ENCODE peak calls at places on chromosomes 6 and 20, in ten cellular contexts. X, F, Z, K, H, W, N, L, G and S are unnamed samples.

GRCh38 chr6:71419954-71420692 is 131.5 kb downstream of the OGFRL1 start:
- DNase-seq in X (no peak), F (no peak), Z (no peak), K (peak), H (peak), W (no peak), N (peak), L (peak), G (peak), S (peak)

GRCh38 chr6:105991561-105992314 is 94.4 kb upstream of the PRDM1 start:
- DNase-seq in X (no peak), F (no peak), Z (no peak), K (peak), H (peak), W (peak), N (peak), L (peak), G (no peak), S (no peak)

GRCh38 chr20:23087587-23088275 is 1.6 kb upstream of the CD93 start:
- DNase-seq in X (no peak), F (no peak), Z (no peak), K (no peak), H (no peak), W (no peak), N (no peak), L (no peak), G (no peak), S (no peak)

GRCh38 chr6:41428995-41429417 is 93.6 kb downstream of the NCR2 start:
- DNase-seq in X (peak), F (peak), Z (peak), K (peak), H (no peak), W (no peak), N (no peak), L (peak), G (no peak), S (peak)

GRCh38 chr6:136761227-136761922 is 30.9 kb downstream of the MAP3K5 start:
- DNase-seq in X (peak), F (no peak), Z (peak), K (peak), H (no peak), W (no peak), N (no peak), L (peak), G (no peak), S (peak)

GRCh38 chr20:56716806-56717205 is 87.7 kb downstream of the TFAP2C start:
- DNase-seq in X (no peak), F (no peak), Z (no peak), K (no peak), H (no peak), W (no peak), N (no peak), L (no peak), G (no peak), S (no peak)

GRCh38 chr20:46695888-46696287 is 6.6 kb upstream of the TP53RK start:
- DNase-seq in X (peak), F (peak), Z (peak), K (peak), H (no peak), W (no peak), N (no peak), L (peak), G (no peak), S (peak)

GRCh38 chr20:57048027-57048869 is 218.2 kb downstream of the BMP7 start:
- DNase-seq in X (peak), F (no peak), Z (no peak), K (peak), H (no peak), W (no peak), N (peak), L (peak), G (no peak), S (peak)

GRCh38 chr20:48875914-48876240 is 45.6 kb upstream of the ARFGEF2 start:
- DNase-seq in X (no peak), F (no peak), Z (peak), K (peak), H (no peak), W (no peak), N (no peak), L (peak), G (no peak), S (peak)

DNA sequence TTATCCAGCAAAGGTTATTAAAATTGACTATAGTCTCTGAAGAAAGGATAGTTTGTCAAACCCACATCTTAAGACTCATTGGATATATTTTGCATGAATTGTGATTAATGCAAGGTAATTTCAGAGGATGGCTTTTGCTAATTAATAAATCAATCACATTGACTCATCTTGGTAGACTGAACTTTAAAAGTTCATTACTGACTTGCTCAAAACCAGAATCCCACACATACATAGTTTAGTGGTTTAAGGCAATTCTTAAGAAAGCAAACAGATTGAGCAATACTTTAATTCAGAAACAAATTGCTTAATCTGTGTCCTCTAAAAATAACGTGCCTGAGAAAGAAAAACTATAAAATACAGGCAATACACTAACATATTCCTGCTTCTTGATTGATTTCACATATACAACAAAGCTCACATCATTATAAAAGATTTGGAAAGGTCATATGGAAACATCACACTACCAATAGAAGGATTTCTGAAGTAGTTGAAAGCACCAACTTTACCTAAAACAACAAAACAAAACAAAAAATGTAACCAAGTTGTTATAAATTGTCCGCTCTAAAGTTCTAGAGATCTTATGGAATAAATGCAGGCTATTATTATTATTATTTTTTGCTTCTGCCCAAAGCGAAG is 63.1 kb upstream of the ZNF217 start:
- DNase-seq in X (peak), F (peak), Z (peak), K (peak), H (no peak), W (no peak), N (no peak), L (peak), G (no peak), S (peak)
- TF ChIP-seq CTCF in X (no peak), F (no peak), Z (no peak), K (no peak), H (no peak), W (no peak), N (no peak), L (no peak), G (no peak), S (no peak)

DNA sequence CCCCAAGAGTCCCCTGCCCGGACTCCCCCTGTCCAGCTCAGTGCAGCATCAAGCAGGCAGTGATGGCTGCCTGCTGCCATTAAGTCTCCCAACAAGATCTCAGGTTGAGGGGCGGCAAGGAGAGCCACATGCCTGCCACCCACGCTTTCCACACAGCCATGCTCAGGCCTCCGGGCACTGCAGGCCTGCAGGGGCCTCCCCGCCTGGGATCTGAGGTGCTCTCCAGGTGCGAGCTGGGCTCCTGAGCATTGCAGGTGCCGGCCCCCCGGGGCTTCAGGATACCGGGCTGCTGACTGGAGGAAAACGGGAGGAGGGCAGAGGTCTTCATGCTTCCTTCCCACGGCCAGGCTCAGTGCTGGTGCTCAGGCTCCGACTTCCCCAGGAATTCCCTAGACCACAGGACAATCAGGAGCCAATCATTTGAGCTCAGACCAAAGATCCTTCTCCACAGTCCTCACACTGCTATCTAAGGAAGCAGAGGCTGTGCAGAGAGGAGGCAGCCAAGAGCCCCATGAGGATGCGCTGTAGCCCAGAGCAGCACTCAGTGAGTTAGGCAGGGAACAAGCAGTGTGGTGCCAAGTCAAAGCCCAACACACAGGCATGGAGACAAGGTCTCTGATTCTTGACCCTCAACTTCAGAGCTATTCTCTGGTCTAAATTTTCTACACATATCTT is 52.7 kb downstream of the PYGB start:
- DNase-seq in X (peak), F (no peak), Z (no peak), K (peak), H (no peak), W (no peak), N (peak), L (peak), G (no peak), S (no peak)
- TF ChIP-seq CTCF in X (peak), F (no peak), Z (no peak), K (no peak), H (no peak), W (no peak), N (no peak), L (peak), G (no peak), S (no peak)

GRCh38 chr6:26224940-26225847 is 138.0 kb downstream of the HFE start:
- DNase-seq in X (peak), F (no peak), Z (peak), K (peak), H (no peak), W (no peak), N (peak), L (peak), G (no peak), S (peak)
- TF ChIP-seq CTCF in X (no peak), F (no peak), Z (no peak), K (peak), H (no peak), W (no peak), N (peak), L (peak), G (no peak), S (peak)

GRCh38 chr6:36873612-36874011 is 991 bp downstream of the PPIL1 start:
- DNase-seq in X (no peak), F (no peak), Z (no peak), K (no peak), H (no peak), W (no peak), N (no peak), L (peak), G (no peak), S (no peak)
- TF ChIP-seq CTCF in X (peak), F (no peak), Z (no peak), K (no peak), H (no peak), W (no peak), N (peak), L (peak), G (no peak), S (peak)

GRCh38 chr20:1854246-1854645 is 41.0 kb upstream of the SIRPA start:
- DNase-seq in X (no peak), F (no peak), Z (no peak), K (no peak), H (no peak), W (no peak), N (no peak), L (no peak), G (no peak), S (no peak)
- TF ChIP-seq CTCF in X (no peak), F (no peak), Z (no peak), K (no peak), H (no peak), W (no peak), N (no peak), L (no peak), G (no peak), S (no peak)

GRCh38 chr6:131084982-131085381 is 21.9 kb upstream of the EPB41L2 start:
- DNase-seq in X (no peak), F (no peak), Z (no peak), K (no peak), H (no peak), W (no peak), N (peak), L (no peak), G (no peak), S (no peak)
- TF ChIP-seq CTCF in X (peak), F (no peak), Z (no peak), K (no peak), H (no peak), W (no peak), N (peak), L (peak), G (no peak), S (no peak)